ENCODE peak calls at places on chromosomes 6 and 20, in ten cellular contexts. U is adrenal gland, R is mucosa of descending colon, C is left lung, S is astrocyte of the cerebellum, X is AG09319, L is cardiac muscle cell, Y is lower lobe of right lung, E is psoas muscle, H is left ventricle myocardium inferior. A is an unnamed sample.

GRCh38 chr6:5175635-5176034 is 85.1 kb downstream of the LYRM4 start:
- DNase-seq in Y (no peak), L (no peak), U (no peak), E (no peak), S (no peak), X (no peak), R (no peak), H (no peak), C (no peak), A (no peak)

GRCh38 chr6:35139924-35140524 is 1.1 kb downstream of the TCP11 start:
- DNase-seq in H (no peak), U (peak; percentile 38), E (peak; percentile 26), S (peak; percentile 63), X (peak; percentile 54), L (peak; percentile 73), R (peak; percentile 26), C (no peak), Y (no peak), A (no peak)

GRCh38 chr6:166598441-166599138 is 12.1 kb upstream of the RAMACL start:
- DNase-seq in X (peak; percentile 83), R (peak; percentile 36), E (peak; percentile 50), H (peak; percentile 51), L (no peak), S (peak; percentile 81), C (no peak), Y (no peak), U (peak; percentile 35), A (no peak)

GRCh38 chr6:129696843-129697242 is 13.1 kb downstream of the ARHGAP18 start:
- DNase-seq in E (no peak), L (no peak), R (no peak), X (no peak), U (no peak), H (no peak), Y (no peak), C (no peak), S (no peak), A (no peak)

GRCh38 chr6:6684365-6684833 is 95.9 kb downstream of the LY86 start:
- DNase-seq in S (no peak), C (no peak), R (no peak), X (no peak), U (no peak), H (no peak), Y (no peak), L (no peak), E (no peak), A (no peak)

GRCh38 chr6:105892577-105893262 is 193.4 kb upstream of the PRDM1 start:
- DNase-seq in Y (no peak), E (no peak), S (no peak), X (no peak), C (no peak), L (no peak), R (no peak), U (no peak), H (no peak), A (no peak)

GRCh38 chr20:9889270-9889981 is 50.5 kb upstream of the PAK5 start:
- DNase-seq in C (no peak), H (no peak), X (no peak), R (no peak), Y (no peak), L (no peak), E (no peak), U (no peak), S (no peak), A (no peak)

GRCh38 chr6:31180500-31180899 is 10.0 kb upstream of the POU5F1 start:
- DNase-seq in H (peak; percentile 77), R (no peak), U (peak; percentile 73), X (peak; percentile 24), S (no peak), E (peak; percentile 58), C (peak; percentile 88), L (no peak), Y (peak; percentile 81), A (no peak)

GRCh38 chr6:137512768-137513605 is 18.8 kb upstream of the OLIG3 start:
- DNase-seq in Y (no peak), C (peak; percentile 24), X (no peak), R (no peak), L (no peak), E (no peak), H (no peak), S (no peak), U (no peak), A (no peak)

GRCh38 chr6:144349690-144350132 is 64.6 kb downstream of the UTRN start:
- DNase-seq in L (no peak), Y (no peak), U (peak; percentile 54), E (no peak), R (no peak), H (no peak), C (no peak), X (no peak), S (peak; percentile 71), A (no peak)

GRCh38 chr6:131877999-131878789 is 70.4 kb downstream of the ENPP1 start:
- DNase-seq in S (no peak), R (no peak), Y (no peak), U (peak; percentile 68), X (no peak), C (no peak), E (no peak), H (no peak), L (no peak), A (no peak)

GRCh38 chr6:82118150-82118562 is 129.4 kb downstream of the IBTK start:
- DNase-seq in S (no peak), E (no peak), C (no peak), L (no peak), Y (no peak), U (no peak), H (no peak), R (no peak), X (no peak), A (no peak)

GRCh38 chr6:135073757-135074393 is 19.3 kb upstream of the HBS1L start:
- DNase-seq in C (no peak), L (no peak), E (no peak), X (no peak), U (no peak), Y (no peak), R (no peak), S (no peak), H (no peak), A (no peak)

GRCh38 chr6:135073217-135073616 is 18.6 kb upstream of the HBS1L start:
- DNase-seq in S (no peak), R (no peak), H (no peak), U (no peak), Y (no peak), E (no peak), C (no peak), L (no peak), X (no peak), A (no peak)

GRCh38 chr6:135072753-135073152 is 18.1 kb upstream of the HBS1L start:
- DNase-seq in Y (no peak), S (no peak), U (no peak), L (no peak), C (no peak), X (no peak), H (no peak), E (no peak), R (no peak), A (no peak)

DNA sequence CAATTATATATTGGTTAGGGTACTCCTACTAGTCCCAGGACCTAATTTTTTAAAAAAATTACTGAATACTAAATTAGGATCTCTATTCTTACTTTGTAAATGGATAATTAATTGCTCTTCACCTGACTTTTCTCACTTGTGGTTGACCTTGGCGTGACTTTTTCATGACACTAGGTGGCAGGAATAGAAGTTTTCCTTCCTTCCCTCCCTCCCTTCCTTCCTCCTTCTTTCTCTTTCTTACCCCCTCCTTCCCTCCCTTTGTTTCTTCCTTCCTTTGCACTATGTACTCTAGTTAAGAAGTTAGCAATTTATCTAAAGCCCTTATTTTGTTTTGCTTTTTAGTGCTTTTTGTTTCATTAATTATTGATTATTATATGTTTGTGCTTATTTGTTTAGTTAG is 20.4 kb upstream of the HBS1L start:
- DNase-seq in C (no peak), R (no peak), X (no peak), Y (no peak), L (no peak), U (no peak), E (no peak), S (no peak), H (no peak), A (no peak)
- TF ChIP-seq CTCF in C (no peak), R (no peak), X (no peak), Y (no peak), L (no peak), U (no peak), E (no peak), S (no peak), H (no peak), A (peak; percentile 15)

DNA sequence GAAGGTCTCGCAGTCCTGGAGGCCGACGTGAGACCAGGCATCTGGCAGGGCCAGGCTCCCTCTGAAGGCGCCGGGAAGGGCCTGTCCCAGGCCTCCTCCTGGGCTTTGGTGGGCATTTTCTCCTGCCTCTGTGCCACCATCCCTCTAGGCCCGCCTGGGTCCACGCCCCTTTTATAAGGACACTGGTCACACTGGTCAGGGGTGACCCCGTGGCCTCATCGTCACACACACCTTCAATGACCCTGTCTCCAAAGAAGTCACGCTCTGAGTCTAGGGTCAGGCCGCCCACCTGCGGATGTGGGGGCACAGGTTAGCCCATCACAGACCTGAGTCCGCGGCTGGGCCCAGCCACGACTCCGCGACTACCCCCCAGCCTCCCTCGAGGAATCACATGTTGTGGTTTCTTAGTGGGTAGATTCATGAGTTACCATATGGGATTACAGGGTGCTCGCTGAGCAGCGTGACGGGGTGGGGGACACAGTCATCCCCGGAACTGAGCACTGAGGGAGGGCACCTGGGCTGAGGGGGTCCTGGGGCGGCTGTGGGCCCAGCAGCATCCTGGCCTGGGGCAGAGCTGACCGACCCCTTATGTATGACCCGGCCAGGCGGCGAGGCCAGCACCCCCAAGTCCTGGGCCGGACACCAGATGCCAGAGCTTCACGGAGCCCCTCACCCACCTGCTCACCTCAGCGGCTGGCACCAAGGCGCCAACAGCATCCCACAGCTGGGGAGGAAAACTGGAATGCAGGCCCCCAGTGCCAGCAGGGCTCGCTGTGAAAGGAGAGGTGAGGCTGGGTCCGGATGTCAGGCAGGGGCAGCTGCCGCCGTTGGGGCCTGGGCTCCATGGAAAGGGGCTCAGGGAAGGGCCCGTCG is 115.9 kb downstream of the DLL1 start:
- DNase-seq in L (no peak), R (no peak), E (no peak), U (no peak), X (no peak), Y (peak; percentile 44), C (peak; percentile 73), S (no peak), H (no peak), A (no peak)
- TF ChIP-seq CTCF in L (no peak), R (no peak), E (no peak), U (no peak), X (no peak), Y (no peak), C (no peak), S (no peak), H (no peak), A (no peak)

GRCh38 chr6:160041608-160042007 is 72.7 kb downstream of the IGF2R start:
- DNase-seq in S (peak; percentile 98), C (no peak), L (no peak), X (peak; percentile 66), U (peak; percentile 53), E (peak; percentile 63), H (peak; percentile 53), R (no peak), Y (peak; percentile 77), A (no peak)
- TF ChIP-seq CTCF in S (peak; percentile 69), C (peak; percentile 6), L (peak; percentile 38), X (peak; percentile 29), U (no peak), E (peak; percentile 49), H (peak; percentile 59), R (no peak), Y (no peak), A (no peak)

DNA sequence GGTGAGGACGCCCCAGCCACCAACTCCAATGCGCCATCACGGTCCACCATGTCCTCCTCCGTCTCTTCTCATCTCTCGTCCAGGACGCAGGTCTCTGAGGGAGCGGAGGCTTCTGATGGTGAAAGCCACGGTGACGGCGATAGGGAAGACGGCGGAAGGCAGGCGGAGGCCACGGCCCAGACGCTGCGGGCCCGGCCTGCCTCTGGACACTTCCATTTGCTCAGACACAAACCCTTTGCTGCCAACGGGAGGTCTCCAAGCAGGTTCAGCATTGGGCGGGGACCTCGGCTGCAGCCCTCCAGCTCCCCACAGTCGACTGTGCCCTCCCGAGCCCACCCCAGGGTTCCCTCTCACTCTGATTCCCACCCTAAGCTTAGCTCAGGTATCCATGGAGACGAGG is 63.6 kb downstream of the FNDC1 start:
- DNase-seq in X (no peak), R (no peak), U (no peak), L (no peak), H (no peak), Y (no peak), C (no peak), S (no peak), E (no peak), A (no peak)
- TF ChIP-seq CTCF in X (no peak), R (no peak), U (no peak), L (no peak), H (no peak), Y (no peak), C (no peak), S (no peak), E (no peak), A (no peak)

A was measured in progenitor cell of endocrine pancreas.